ENCODE peak calls at places on chromosomes 2 and 18, in ten cellular contexts. H is transverse colon, E is sigmoid colon, S is tibial nerve, V is uterus, X is HCT116, N is spleen, K is A549, F is esophagus muscularis mucosa, O is body of pancreas. Q is an unnamed sample.

GRCh38 chr18:11368020-11368419 is 218.7 kb upstream of the PIEZO2 start:
- DNase-seq in X (no peak), V (no peak), S (no peak), O (no peak), E (no peak), K (no peak), F (no peak), N (no peak), H (no peak), Q (no peak)

GRCh38 chr2:86048888-86049287 is 56.8 kb downstream of the POLR1A start:
- DNase-seq in O (peak), N (no peak), V (peak), F (no peak), K (no peak), X (no peak), H (no peak), S (no peak), E (peak), Q (peak)

GRCh38 chr18:55768255-55768654 is 180.3 kb upstream of the TCF4 start:
- DNase-seq in N (no peak), O (no peak), K (no peak), V (no peak), F (no peak), H (no peak), X (no peak), S (no peak), E (no peak), Q (no peak)

GRCh38 chr2:240646061-240646899 is 21.0 kb downstream of the GPR35 start:
- DNase-seq in V (peak), X (no peak), O (no peak), S (no peak), N (no peak), E (peak), K (no peak), F (peak), H (no peak), Q (peak)

GRCh38 chr2:66236067-66236705 is 198.7 kb upstream of the MEIS1 start:
- DNase-seq in F (no peak), N (no peak), X (no peak), V (no peak), H (no peak), E (peak), K (no peak), O (no peak), S (no peak), Q (no peak)

GRCh38 chr2:121155502-121156056 is 129.4 kb downstream of the TFCP2L1 start:
- DNase-seq in H (peak), O (peak), K (no peak), V (no peak), X (no peak), S (no peak), E (no peak), N (no peak), F (no peak), Q (peak)

GRCh38 chr2:201233192-201234166 is 26.9 kb upstream of the CASP8 start:
- DNase-seq in V (peak), N (peak), H (peak), E (peak), S (no peak), F (peak), K (peak), O (peak), X (peak), Q (peak)

GRCh38 chr2:102967451-102967850 is 205.6 kb downstream of the TMEM182 start:
- DNase-seq in O (no peak), E (no peak), F (no peak), S (no peak), K (no peak), N (no peak), V (no peak), H (no peak), X (no peak), Q (no peak)

GRCh38 chr18:77096936-77097886 is 35.4 kb downstream of the MBP start:
- DNase-seq in E (no peak), N (no peak), O (no peak), F (no peak), S (no peak), X (no peak), V (no peak), K (no peak), H (no peak), Q (peak)

GRCh38 chr2:140586379-140586778 is 1544.4 kb downstream of the LRP1B start:
- DNase-seq in S (no peak), X (peak), K (peak), E (no peak), N (no peak), H (peak), O (peak), V (no peak), F (no peak), Q (no peak)

GRCh38 chr2:235496239-235496621 is 2.4 kb downstream of the AGAP1 start:
- DNase-seq in O (no peak), F (no peak), N (no peak), K (peak), V (no peak), S (no peak), X (no peak), E (no peak), H (no peak), Q (no peak)

GRCh38 chr2:98761267-98761781 is 30.4 kb upstream of the MGAT4A start:
- DNase-seq in N (peak), K (no peak), E (no peak), H (no peak), X (no peak), O (no peak), V (no peak), F (no peak), S (no peak), Q (no peak)

GRCh38 chr2:200486529-200486928 is 23.3 kb downstream of the KCTD18 start:
- DNase-seq in V (no peak), H (no peak), K (no peak), F (no peak), O (no peak), E (no peak), S (no peak), X (no peak), N (no peak), Q (no peak)

GRCh38 chr2:168694876-168695275 is 107.6 kb upstream of the NOSTRIN start:
- DNase-seq in K (no peak), E (no peak), N (no peak), O (no peak), X (no peak), F (no peak), H (no peak), S (no peak), V (no peak), Q (no peak)

GRCh38 chr18:13107074-13107473 is 111.5 kb upstream of the LDLRAD4 start:
- DNase-seq in S (no peak), K (no peak), X (no peak), O (no peak), E (no peak), N (no peak), H (no peak), F (no peak), V (no peak), Q (no peak)

GRCh38 chr2:70936165-70936978 is 672 bp downstream of the ATP6V1B1 start:
- DNase-seq in O (no peak), K (no peak), S (no peak), V (no peak), E (no peak), H (no peak), F (no peak), N (no peak), X (no peak), Q (no peak)

GRCh38 chr2:135913726-135914365 is 37.6 kb upstream of the MCM6 start:
- DNase-seq in N (no peak), E (no peak), S (no peak), O (peak), K (peak), F (no peak), X (peak), V (no peak), H (no peak), Q (no peak)

GRCh38 chr18:31185551-31185950 is 22.9 kb upstream of the DSC1 start:
- DNase-seq in V (no peak), N (no peak), E (no peak), K (peak), H (no peak), S (no peak), O (no peak), F (no peak), X (no peak), Q (no peak)

GRCh38 chr2:178482437-178482836 is 2.2 kb downstream of the PLEKHA3 start:
- DNase-seq in K (no peak), V (no peak), S (no peak), X (no peak), H (no peak), N (no peak), E (no peak), F (no peak), O (no peak), Q (no peak)

GRCh38 chr2:174752403-174753037 is 11.8 kb downstream of the CHRNA1 start:
- DNase-seq in S (no peak), X (no peak), H (no peak), F (no peak), V (no peak), K (no peak), E (no peak), N (no peak), O (no peak), Q (peak)

GRCh38 chr18:39053569-39053968 is 1488.0 kb upstream of the CELF4 start:
- DNase-seq in O (no peak), V (no peak), E (no peak), H (no peak), N (no peak), F (no peak), K (no peak), X (no peak), S (no peak), Q (no peak)

GRCh38 chr2:72496479-72496878 is 329.4 kb downstream of the EXOC6B start:
- DNase-seq in E (no peak), S (no peak), V (no peak), K (no peak), O (no peak), N (no peak), H (no peak), X (no peak), F (no peak), Q (no peak)
- TF ChIP-seq POLR2A in E (no peak), S (no peak), V (no peak), K (no peak), O (no peak), N (no peak), H (no peak), X (no peak), F (no peak), Q (no peak)

GRCh38 chr2:34365937-34366336 is 766.8 kb upstream of the FAM98A start:
- DNase-seq in V (no peak), F (no peak), S (no peak), E (no peak), O (peak), X (no peak), N (no peak), K (no peak), H (no peak), Q (no peak)
- H3K4me3 ChIP-seq in V (no peak), F (no peak), S (no peak), E (no peak), O (no peak), X (no peak), N (no peak), K (no peak), H (no peak), Q (no peak)

GRCh38 chr2:146527166-146527565 is 1317.7 kb upstream of the ACVR2A start:
- DNase-seq in F (no peak), H (no peak), K (no peak), V (no peak), X (no peak), E (no peak), N (no peak), O (no peak), S (no peak), Q (no peak)

DNA sequence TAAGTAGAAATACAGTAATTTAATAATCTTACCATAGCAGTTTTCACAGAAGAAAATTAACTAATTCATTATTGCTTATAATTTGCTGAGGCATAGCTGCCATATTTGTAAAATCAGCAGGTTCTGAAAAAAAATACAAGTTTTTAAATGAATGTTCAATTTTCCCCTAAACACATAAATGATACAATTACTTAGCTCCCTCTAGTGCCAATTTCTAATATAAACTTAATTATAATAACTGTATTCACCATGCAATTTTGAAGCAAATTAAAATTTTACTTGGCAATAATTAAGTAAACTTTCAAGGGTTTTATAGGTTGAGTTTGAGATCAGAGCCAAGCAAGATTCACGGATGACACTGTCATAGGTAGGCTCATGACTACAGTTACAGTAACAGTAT is 1321.6 kb upstream of the ACVR2A start:
- DNase-seq in E (no peak), H (no peak), F (no peak), X (no peak), O (no peak), V (no peak), K (no peak), S (no peak), N (no peak), Q (no peak)
- TF ChIP-seq CTCF in E (no peak), H (no peak), F (peak), X (peak), O (no peak), V (no peak), K (peak), S (peak), N (peak), Q (no peak)

GRCh38 chr2:24971300-24971549 is 530 bp downstream of the DNAJC27 start:
- DNase-seq in V (no peak), N (no peak), X (no peak), E (no peak), H (no peak), S (no peak), O (no peak), K (no peak), F (no peak), Q (no peak)

GRCh38 chr2:24971550-24972314 is at the start of gene DNAJC27:
- DNase-seq in N (peak), H (peak), K (peak), F (peak), O (peak), E (peak), S (peak), V (peak), X (peak), Q (peak)

GRCh38 chr2:24973812-24974211 is 2.1 kb upstream of the DNAJC27 start:
- DNase-seq in F (no peak), E (no peak), K (no peak), X (no peak), N (no peak), H (no peak), S (no peak), O (no peak), V (no peak), Q (no peak)

GRCh38 chr2:24970483-24971299 is 1.1 kb downstream of the DNAJC27 start:
- DNase-seq in X (no peak), N (no peak), V (no peak), E (peak), K (peak), F (no peak), H (no peak), O (no peak), S (no peak), Q (no peak)

GRCh38 chr2:24972315-24972958 is 682 bp upstream of the DNAJC27 start:
- DNase-seq in N (peak), X (peak), O (peak), S (no peak), V (peak), E (peak), K (peak), H (peak), F (no peak), Q (peak)
- TF ChIP-seq POLR2A in N (no peak), X (no peak), O (no peak), S (no peak), V (no peak), E (no peak), K (no peak), H (no peak), F (no peak), Q (no peak)

GRCh38 chr2:188294547-188294946 is 2.9 kb downstream of the GULP1 start:
- DNase-seq in V (no peak), N (no peak), H (no peak), S (no peak), E (no peak), X (no peak), K (no peak), O (no peak), F (no peak), Q (no peak)
- H3K4me3 ChIP-seq in V (peak), N (no peak), H (peak), S (peak), E (peak), X (peak), K (peak), O (no peak), F (peak), Q (no peak)

GRCh38 chr2:38446418-38446817 is 69.3 kb upstream of the ATL2 start:
- DNase-seq in E (no peak), K (no peak), F (no peak), H (no peak), O (no peak), N (no peak), X (no peak), S (no peak), V (no peak), Q (no peak)
- TF ChIP-seq CTCF in E (no peak), K (peak), F (peak), H (no peak), O (no peak), N (no peak), X (peak), S (no peak), V (no peak), Q (no peak)

GRCh38 chr2:127884436-127884835 is 1.3 kb downstream of the AMMECR1L start:
- DNase-seq in K (no peak), S (no peak), E (no peak), N (no peak), F (no peak), X (no peak), V (no peak), O (no peak), H (peak), Q (peak)
- TF ChIP-seq POLR2A in K (no peak), S (no peak), E (no peak), N (no peak), F (no peak), X (no peak), V (no peak), O (no peak), H (no peak), Q (no peak)